ENCODE peak calls at places on chromosomes 2 and 18, in ten cellular contexts. V, G, W, E, H, P, J, M, F and S are unnamed samples.

GRCh38 chr2:234481301-234481700 is 15.6 kb downstream of the ARL4C start:
- DNase-seq in V (no peak), G (no peak), W (no peak), E (no peak), H (no peak), P (no peak), J (no peak), M (no peak), F (no peak), S (no peak)

GRCh38 chr18:9147440-9148238 is 11.1 kb downstream of the ANKRD12 start:
- DNase-seq in V (peak; percentile 58), G (peak; percentile 81), W (peak; percentile 50), E (peak; percentile 53), H (no peak), P (peak; percentile 41), J (peak; percentile 58), M (no peak), F (no peak), S (peak; percentile 79)

GRCh38 chr2:107721581-107721980 is 105.1 kb upstream of the RGPD4 start:
- DNase-seq in V (no peak), G (no peak), W (no peak), E (no peak), H (no peak), P (no peak), J (no peak), M (no peak), F (no peak), S (no peak)

GRCh38 chr18:13623348-13623747 is 103.0 kb downstream of the FAM210A start:
- DNase-seq in V (no peak), G (no peak), W (no peak), E (peak; percentile 32), H (no peak), P (no peak), J (peak; percentile 45), M (no peak), F (no peak), S (no peak)

GRCh38 chr18:76923485-76924085 is 101.2 kb downstream of the ZNF236 start:
- DNase-seq in V (no peak), G (peak; percentile 17), W (no peak), E (no peak), H (no peak), P (peak; percentile 5), J (no peak), M (no peak), F (no peak), S (peak; percentile 14)

GRCh38 chr2:52821631-52822030 is 946.0 kb upstream of the CHAC2 start:
- DNase-seq in V (no peak), G (peak; percentile 3), W (no peak), E (no peak), H (no peak), P (no peak), J (no peak), M (no peak), F (no peak), S (peak; percentile 22)

GRCh38 chr2:21333694-21334093 is 209.9 kb downstream of the TDRD15 start:
- DNase-seq in V (no peak), G (no peak), W (no peak), E (no peak), H (no peak), P (no peak), J (no peak), M (no peak), F (peak; percentile 24), S (no peak)

GRCh38 chr2:42430188-42430587 is 63.6 kb downstream of the KCNG3 start:
- DNase-seq in V (no peak), G (no peak), W (no peak), E (no peak), H (no peak), P (no peak), J (no peak), M (no peak), F (no peak), S (no peak)

GRCh38 chr2:3100386-3100785 is 277.2 kb downstream of the EIPR1 start:
- DNase-seq in V (no peak), G (no peak), W (no peak), E (no peak), H (no peak), P (no peak), J (no peak), M (no peak), F (no peak), S (peak; percentile 54)

GRCh38 chr2:64331430-64331700 is 122.6 kb upstream of the LGALSL start:
- DNase-seq in V (no peak), G (no peak), W (no peak), E (no peak), H (no peak), P (no peak), J (no peak), M (no peak), F (no peak), S (no peak)

GRCh38 chr2:64331846-64332245 is 122.1 kb upstream of the LGALSL start:
- DNase-seq in V (no peak), G (no peak), W (no peak), E (no peak), H (no peak), P (no peak), J (no peak), M (no peak), F (no peak), S (no peak)

GRCh38 chr2:64330691-64331429 is 123.1 kb upstream of the LGALSL start:
- DNase-seq in V (peak; percentile 78), G (peak; percentile 88), W (peak; percentile 89), E (peak; percentile 91), H (peak; percentile 6), P (no peak), J (peak; percentile 84), M (no peak), F (peak; percentile 93), S (peak; percentile 89)

GRCh38 chr2:64329848-64330247 is 124.1 kb upstream of the LGALSL start:
- DNase-seq in V (no peak), G (peak; percentile 4), W (peak; percentile 46), E (peak; percentile 65), H (no peak), P (no peak), J (peak; percentile 42), M (no peak), F (no peak), S (no peak)

GRCh38 chr2:64330281-64330680 is 123.7 kb upstream of the LGALSL start:
- DNase-seq in V (no peak), G (no peak), W (no peak), E (no peak), H (no peak), P (no peak), J (no peak), M (no peak), F (no peak), S (no peak)
- TF ChIP-seq POLR2A in V (no peak), G (no peak), W (no peak), E (no peak), H (no peak), P (no peak), J (no peak), M (no peak), F (no peak), S (no peak)

DNA sequence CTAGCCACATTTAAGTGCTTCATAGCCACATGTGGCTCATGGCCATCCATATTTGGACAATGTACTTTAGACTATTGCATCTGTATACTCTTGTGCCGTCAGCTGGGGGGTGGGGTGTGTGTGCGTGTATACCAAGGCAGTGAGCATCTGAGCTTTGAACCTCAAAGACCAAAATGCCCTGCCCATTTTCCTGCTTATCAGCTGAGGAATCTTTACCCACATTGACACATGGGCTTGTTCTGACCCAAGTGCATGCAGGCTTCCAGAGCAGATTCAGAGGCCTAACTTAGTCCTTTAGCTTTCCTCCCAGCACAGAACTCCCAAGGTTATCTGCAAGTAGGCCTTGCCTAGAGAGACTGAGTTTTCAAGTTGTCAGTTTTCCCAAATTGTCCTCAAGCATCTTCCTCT is 11.1 kb upstream of the MOCOS start:
- DNase-seq in V (no peak), G (no peak), W (no peak), E (peak; percentile 89), H (no peak), P (no peak), J (no peak), M (no peak), F (no peak), S (no peak)
- TF ChIP-seq POLR2A in V (no peak), G (no peak), W (no peak), E (no peak), H (no peak), P (no peak), J (no peak), M (no peak), F (no peak), S (no peak)

GRCh38 chr2:65932571-65932970 is 500.2 kb upstream of the SPRED2 start:
- DNase-seq in V (no peak), G (no peak), W (no peak), E (no peak), H (no peak), P (no peak), J (no peak), M (no peak), F (no peak), S (no peak)

GRCh38 chr2:65934992-65935629 is 499.8 kb upstream of the MEIS1 start:
- DNase-seq in V (no peak), G (no peak), W (no peak), E (no peak), H (no peak), P (no peak), J (no peak), M (no peak), F (no peak), S (no peak)

GRCh38 chr2:65930259-65930658 is 497.9 kb upstream of the SPRED2 start:
- DNase-seq in V (no peak), G (no peak), W (no peak), E (no peak), H (no peak), P (no peak), J (no peak), M (no peak), F (peak; percentile 60), S (no peak)
- TF ChIP-seq POLR2A in V (no peak), G (no peak), W (no peak), E (no peak), H (no peak), P (no peak), J (no peak), M (no peak), F (no peak), S (no peak)

GRCh38 chr2:181894381-181894780 is 2.9 kb downstream of the ITPRID2 start:
- DNase-seq in V (no peak), G (no peak), W (no peak), E (no peak), H (no peak), P (no peak), J (no peak), M (no peak), F (no peak), S (no peak)

GRCh38 chr2:181891966-181892794 is 650 bp downstream of the ITPRID2 start:
- DNase-seq in V (peak; percentile 78), G (peak; percentile 55), W (peak; percentile 57), E (peak; percentile 83), H (peak; percentile 42), P (peak; percentile 30), J (peak; percentile 76), M (peak; percentile 36), F (no peak), S (peak; percentile 88)

GRCh38 chr2:181892795-181893435 is 1.4 kb downstream of the ITPRID2 start:
- DNase-seq in V (no peak), G (peak; percentile 58), W (no peak), E (no peak), H (no peak), P (peak; percentile 22), J (no peak), M (no peak), F (no peak), S (no peak)

GRCh38 chr2:181887056-181887455 is 4.5 kb upstream of the ITPRID2 start:
- DNase-seq in V (no peak), G (no peak), W (no peak), E (no peak), H (no peak), P (no peak), J (no peak), M (no peak), F (no peak), S (no peak)

GRCh38 chr2:181891258-181891965 is at the start of gene ITPRID2:
- DNase-seq in V (peak; percentile 88), G (peak; percentile 89), W (peak; percentile 76), E (peak; percentile 91), H (peak; percentile 42), P (peak; percentile 69), J (peak; percentile 91), M (peak; percentile 86), F (peak; percentile 94), S (peak; percentile 95)
- TF ChIP-seq POLR2A in V (no peak), G (no peak), W (peak; percentile 39), E (no peak), H (no peak), P (peak; percentile 64), J (peak; percentile 5), M (no peak), F (no peak), S (peak; percentile 71)